ENCODE peak calls at places on chromosomes 3 and 15, in four cellular contexts. Y, C, G and L are unnamed samples.

GRCh38 chr3:54042259-54042823 is 80.0 kb upstream of the CACNA2D3 start:
- DNase-seq in Y (no peak), C (no peak), G (no peak), L (no peak)

GRCh38 chr15:85019815-85020590 is 38.3 kb downstream of the PDE8A start:
- DNase-seq in Y (no peak), C (no peak), G (no peak), L (peak; percentile 92)

GRCh38 chr15:72859023-72859756 is 75.6 kb upstream of the ADPGK start:
- DNase-seq in Y (no peak), C (no peak), G (peak; percentile 66), L (no peak)

GRCh38 chr3:54173371-54173770 is 51.0 kb downstream of the CACNA2D3 start:
- DNase-seq in Y (no peak), C (no peak), G (no peak), L (no peak)

GRCh38 chr3:40645883-40646282 is 121.1 kb downstream of the ZNF621 start:
- DNase-seq in Y (no peak), C (no peak), G (no peak), L (no peak)

GRCh38 chr3:64880926-64881325 is 193.1 kb upstream of the ADAMTS9 start:
- DNase-seq in Y (no peak), C (no peak), G (no peak), L (no peak)

GRCh38 chr15:58839485-58839884 is 68.4 kb downstream of the MINDY2 start:
- DNase-seq in Y (no peak), C (no peak), G (no peak), L (no peak)

GRCh38 chr3:118987466-118987865 is 47.2 kb downstream of the IGSF11 start:
- DNase-seq in Y (peak; percentile 42), C (no peak), G (peak; percentile 18), L (peak; percentile 45)

GRCh38 chr3:43503067-43503728 is 118.6 kb downstream of the ANO10 start:
- DNase-seq in Y (no peak), C (no peak), G (no peak), L (no peak)

GRCh38 chr3:51358981-51359380 is 26.1 kb upstream of the MANF start:
- DNase-seq in Y (no peak), C (no peak), G (no peak), L (no peak)

GRCh38 chr15:60973637-60974415 is 255.3 kb downstream of the RORA start:
- DNase-seq in Y (no peak), C (no peak), G (no peak), L (peak; percentile 28)

GRCh38 chr3:112348945-112349344 is 16.0 kb downstream of the CD200 start:
- DNase-seq in Y (no peak), C (no peak), G (no peak), L (no peak)

GRCh38 chr15:94306700-94307650 is 75.6 kb downstream of the MCTP2 start:
- DNase-seq in Y (no peak), C (no peak), G (no peak), L (peak; percentile 54)

GRCh38 chr15:70447927-70448698 is 315.2 kb downstream of the UACA start:
- DNase-seq in Y (peak; percentile 26), C (no peak), G (peak; percentile 52), L (no peak)

GRCh38 chr3:79994397-79994796 is 226.6 kb upstream of the ROBO1 start:
- DNase-seq in Y (no peak), C (no peak), G (no peak), L (no peak)

GRCh38 chr3:76307556-76307955 is 522.2 kb upstream of the ZNF717 start:
- DNase-seq in Y (no peak), C (no peak), G (no peak), L (peak; percentile 2)

GRCh38 chr15:89114974-89115373 is 26.7 kb downstream of the ABHD2 start:
- DNase-seq in Y (no peak), C (no peak), G (no peak), L (no peak)

GRCh38 chr3:61903931-61904657 is 342.7 kb downstream of the PTPRG start:
- DNase-seq in Y (peak; percentile 27), C (no peak), G (no peak), L (peak; percentile 24)

DNA sequence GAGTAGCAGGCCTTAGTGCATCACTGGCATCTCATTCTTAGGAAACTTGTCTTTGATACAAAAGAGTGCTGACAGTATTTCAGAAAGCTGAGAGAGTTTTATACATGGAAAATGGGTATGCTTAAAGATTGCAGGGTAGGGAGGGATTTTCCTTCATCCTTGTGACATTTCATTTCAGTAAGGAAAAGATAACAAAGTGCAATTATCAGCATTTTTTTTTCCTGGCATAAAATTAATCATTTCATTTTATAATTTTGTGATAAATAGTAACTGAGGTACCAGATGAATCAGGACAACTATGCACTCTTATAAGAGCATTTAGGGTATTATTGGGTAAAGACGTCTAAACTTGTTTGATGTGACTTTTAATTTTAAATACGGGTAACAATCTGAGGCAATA is 10.3 kb downstream of the KBTBD8 start:
- DNase-seq in Y (no peak), C (no peak), G (no peak), L (no peak)
- H3K36me3 ChIP-seq in Y (peaks cover 9% of the 10 kb centered on the region), C (peaks cover 19% of the 10 kb centered on the region), G (no peaks in the 10 kb centered on the region), L (no peaks in the 10 kb centered on the region)

GRCh38 chr15:93049233-93049632 is 39.8 kb downstream of the RGMA start:
- DNase-seq in Y (no peak), C (no peak), G (no peak), L (no peak)

GRCh38 chr15:93049914-93050534 is 39.0 kb downstream of the RGMA start:
- DNase-seq in Y (no peak), C (no peak), G (no peak), L (no peak)

GRCh38 chr15:93047621-93048425 is 41.2 kb downstream of the RGMA start:
- DNase-seq in Y (no peak), C (peak; percentile 14), G (no peak), L (no peak)

GRCh38 chr15:93048759-93049161 is 40.3 kb downstream of the RGMA start:
- DNase-seq in Y (no peak), C (no peak), G (no peak), L (peak; percentile 78)

GRCh38 chr15:93048426-93048721 is 40.6 kb downstream of the RGMA start:
- DNase-seq in Y (no peak), C (no peak), G (no peak), L (no peak)
- H3K36me3 ChIP-seq in Y (peaks cover 60% of the 10 kb centered on the region), C (no peaks in the 10 kb centered on the region), G (no peaks in the 10 kb centered on the region), L (no peaks in the 10 kb centered on the region)

DNA sequence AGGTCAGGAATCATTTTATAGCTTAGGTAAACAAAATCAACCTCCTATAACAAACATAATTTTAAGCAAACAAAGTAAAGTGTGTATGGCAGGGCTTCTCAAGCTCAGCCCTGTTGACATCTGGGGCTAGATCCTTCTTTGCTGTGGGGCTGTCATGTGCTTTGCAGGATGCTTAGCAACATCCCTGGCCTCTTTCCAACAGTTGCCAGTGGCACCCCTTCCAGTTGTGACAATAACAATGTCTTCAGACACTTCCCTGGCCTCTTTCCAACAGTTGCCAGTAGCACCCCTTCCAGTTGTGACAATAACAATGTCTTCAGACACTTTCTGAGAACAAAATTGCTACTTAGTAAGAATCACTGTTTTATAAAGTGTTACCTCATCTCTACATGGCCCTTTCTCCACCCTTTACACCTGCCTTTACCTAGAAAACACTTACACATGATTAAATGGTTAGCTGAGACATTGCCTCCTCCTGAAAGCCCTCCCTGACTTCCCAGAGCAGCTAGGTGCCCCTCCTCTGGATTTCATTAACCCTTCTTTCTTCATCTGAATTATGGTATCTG is 194.0 kb upstream of the LMCD1 start:
- DNase-seq in Y (no peak), C (no peak), G (no peak), L (no peak)
- H3K36me3 ChIP-seq in Y (no peaks in the 10 kb centered on the region), C (no peaks in the 10 kb centered on the region), G (no peaks in the 10 kb centered on the region), L (no peaks in the 10 kb centered on the region)

GRCh38 chr3:19960670-19961069 is 13.8 kb downstream of the RAB5A start:
- DNase-seq in Y (no peak), C (no peak), G (no peak), L (no peak)

GRCh38 chr3:19950316-19950715 is 3.4 kb downstream of the RAB5A start:
- DNase-seq in Y (no peak), C (no peak), G (no peak), L (no peak)

GRCh38 chr3:19959505-19959904 is 12.6 kb downstream of the RAB5A start:
- DNase-seq in Y (no peak), C (no peak), G (no peak), L (no peak)

DNA sequence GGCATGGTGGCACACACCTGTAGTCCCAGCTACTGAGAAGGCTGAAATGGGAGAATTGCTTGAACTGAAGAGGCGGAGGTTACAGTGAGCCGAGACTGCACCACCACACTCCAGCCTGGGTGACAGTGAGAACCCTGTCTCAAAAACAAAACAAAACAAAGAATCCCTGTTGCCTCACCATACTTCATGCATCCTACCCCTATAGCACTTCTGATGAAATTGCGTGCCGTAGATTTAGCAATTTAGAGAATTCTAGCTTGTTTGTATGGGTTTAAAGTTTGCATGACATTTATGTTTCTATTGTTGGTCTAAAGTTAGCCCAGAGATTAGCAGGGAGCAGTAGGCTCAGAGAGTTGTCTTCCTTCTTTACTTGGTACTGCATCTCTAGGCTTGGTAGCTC is 7.8 kb downstream of the RAB5A start:
- DNase-seq in Y (no peak), C (no peak), G (no peak), L (no peak)
- H3K36me3 ChIP-seq in Y (peaks cover 41% of the 10 kb centered on the region), C (peaks cover 43% of the 10 kb centered on the region), G (no peaks in the 10 kb centered on the region), L (peaks cover 9% of the 10 kb centered on the region)

GRCh38 chr3:14456794-14457193 is 54.4 kb downstream of the SLC6A6 start:
- DNase-seq in Y (no peak), C (no peak), G (no peak), L (no peak)

GRCh38 chr3:14459384-14459783 is 57.0 kb downstream of the SLC6A6 start:
- DNase-seq in Y (no peak), C (no peak), G (no peak), L (no peak)

GRCh38 chr3:14457481-14457880 is 55.1 kb downstream of the SLC6A6 start:
- DNase-seq in Y (no peak), C (no peak), G (no peak), L (no peak)

GRCh38 chr3:14458434-14459280 is 56.3 kb downstream of the SLC6A6 start:
- DNase-seq in Y (no peak), C (no peak), G (no peak), L (no peak)

GRCh38 chr3:14457999-14458398 is 55.6 kb downstream of the SLC6A6 start:
- DNase-seq in Y (no peak), C (no peak), G (no peak), L (no peak)
- H3K36me3 ChIP-seq in Y (peaks cover 2% of the 10 kb centered on the region), C (peaks cover 36% of the 10 kb centered on the region), G (no peaks in the 10 kb centered on the region), L (no peaks in the 10 kb centered on the region)